ENCODE peak calls at places on chromosomes 16 and 17, in eight cellular contexts. N is cardiac muscle cell, I is transverse colon, B is neuronal stem cell, E is stomach, Q is tibial artery, C is fibroblast of lung, R is body of pancreas. O is an unnamed sample.

GRCh38 chr17:55285340-55286301 is 20.9 kb downstream of the HLF start:
- DNase-seq in E (peak), Q (peak), R (peak), N (peak), I (peak), B (no peak), C (peak), O (peak)

GRCh38 chr17:45958994-45959665 is 39.9 kb upstream of the STH start:
- DNase-seq in B (no peak), C (no peak), E (no peak), Q (no peak), I (no peak), R (no peak), N (no peak), O (no peak)

GRCh38 chr17:28402224-28402630 is 3.8 kb downstream of the SLC46A1 start:
- DNase-seq in I (no peak), R (no peak), C (no peak), N (no peak), E (no peak), B (no peak), Q (no peak), O (no peak)

GRCh38 chr16:46947900-46948547 is 25.4 kb downstream of the DNAJA2 start:
- DNase-seq in C (peak), B (peak), I (no peak), E (peak), N (peak), Q (no peak), R (no peak), O (peak)

GRCh38 chr16:89096768-89097527 is 3.3 kb downstream of the ACSF3 start:
- DNase-seq in B (no peak), Q (no peak), N (no peak), E (no peak), I (no peak), R (no peak), C (no peak), O (no peak)

GRCh38 chr16:14334366-14335105 is 263.4 kb downstream of the MRTFB start:
- DNase-seq in R (no peak), I (no peak), N (peak), B (no peak), C (no peak), Q (no peak), E (no peak), O (no peak)

GRCh38 chr16:50857881-50858280 is 116.0 kb downstream of the CYLD start:
- DNase-seq in R (no peak), N (no peak), I (no peak), C (no peak), B (no peak), Q (no peak), E (no peak), O (no peak)

GRCh38 chr16:66740010-66740409 is 11.4 kb downstream of the DYNC1LI2 start:
- DNase-seq in I (peak), B (peak), E (no peak), R (peak), Q (no peak), C (peak), N (peak), O (no peak)

GRCh38 chr17:66829386-66829864 is 5.5 kb upstream of the CACNG5 start:
- DNase-seq in I (peak), R (peak), E (peak), N (peak), Q (peak), C (peak), B (peak), O (peak)

GRCh38 chr17:38333635-38334295 is 10.0 kb downstream of the GPR179 start:
- DNase-seq in R (no peak), C (no peak), N (peak), Q (no peak), I (peak), E (peak), B (peak), O (no peak)

GRCh38 chr17:29624586-29624985 is 1.9 kb upstream of the CORO6 start:
- DNase-seq in R (no peak), B (no peak), Q (no peak), I (no peak), E (no peak), C (no peak), N (no peak), O (no peak)

DNA sequence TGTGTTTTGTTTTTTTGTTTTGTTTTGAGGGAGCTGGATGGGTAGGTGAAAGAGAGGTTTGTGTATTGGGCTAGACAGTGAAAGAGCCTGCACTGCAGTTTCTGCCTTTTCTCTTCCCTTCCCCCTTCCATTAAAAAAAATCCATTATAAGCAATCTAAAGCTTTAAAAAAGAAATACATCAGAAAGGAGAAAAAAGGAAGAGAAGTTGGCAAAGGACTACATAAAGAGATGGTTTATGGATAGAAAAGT is 10.7 kb upstream of the EEF2K start:
- DNase-seq in E (no peak), N (no peak), I (no peak), Q (no peak), R (no peak), B (no peak), C (no peak), O (no peak)
- H3K27ac ChIP-seq in E (peak), N (peak), I (peak), Q (peak), R (peak), B (no peak), C (no peak), O (peak)

DNA sequence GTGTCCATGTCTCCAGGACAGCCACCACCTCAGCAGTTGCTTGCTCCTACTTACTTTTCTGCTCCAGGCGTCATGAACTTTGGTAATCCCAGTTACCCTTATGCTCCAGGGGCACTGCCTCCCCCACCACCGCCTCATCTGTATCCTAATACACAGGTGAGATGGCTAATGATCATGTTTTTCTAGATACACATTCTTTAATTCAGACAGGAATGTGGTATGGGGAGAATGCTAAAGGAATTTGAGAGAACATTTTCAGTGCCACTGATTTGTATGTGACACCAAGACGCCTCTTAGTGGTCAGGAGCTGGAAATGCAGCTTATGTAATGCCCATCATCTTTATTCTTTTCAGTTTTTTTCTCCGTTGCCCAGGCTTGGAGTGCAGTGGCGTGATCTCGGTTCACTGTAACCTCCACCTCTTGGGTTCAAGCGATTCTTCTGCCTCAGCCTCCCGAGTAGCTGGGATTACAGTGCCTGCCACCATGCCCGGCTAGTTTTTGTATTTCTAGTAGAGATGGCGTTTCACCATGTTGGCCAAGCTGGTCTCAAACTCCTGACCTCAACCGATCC is 8.9 kb upstream of the RAPGEFL1 start:
- DNase-seq in C (peak), B (no peak), Q (no peak), E (peak), N (peak), R (peak), I (no peak), O (peak)
- H3K27ac ChIP-seq in C (no peak), B (peak), Q (peak), E (peak), N (peak), R (peak), I (peak), O (peak)

DNA sequence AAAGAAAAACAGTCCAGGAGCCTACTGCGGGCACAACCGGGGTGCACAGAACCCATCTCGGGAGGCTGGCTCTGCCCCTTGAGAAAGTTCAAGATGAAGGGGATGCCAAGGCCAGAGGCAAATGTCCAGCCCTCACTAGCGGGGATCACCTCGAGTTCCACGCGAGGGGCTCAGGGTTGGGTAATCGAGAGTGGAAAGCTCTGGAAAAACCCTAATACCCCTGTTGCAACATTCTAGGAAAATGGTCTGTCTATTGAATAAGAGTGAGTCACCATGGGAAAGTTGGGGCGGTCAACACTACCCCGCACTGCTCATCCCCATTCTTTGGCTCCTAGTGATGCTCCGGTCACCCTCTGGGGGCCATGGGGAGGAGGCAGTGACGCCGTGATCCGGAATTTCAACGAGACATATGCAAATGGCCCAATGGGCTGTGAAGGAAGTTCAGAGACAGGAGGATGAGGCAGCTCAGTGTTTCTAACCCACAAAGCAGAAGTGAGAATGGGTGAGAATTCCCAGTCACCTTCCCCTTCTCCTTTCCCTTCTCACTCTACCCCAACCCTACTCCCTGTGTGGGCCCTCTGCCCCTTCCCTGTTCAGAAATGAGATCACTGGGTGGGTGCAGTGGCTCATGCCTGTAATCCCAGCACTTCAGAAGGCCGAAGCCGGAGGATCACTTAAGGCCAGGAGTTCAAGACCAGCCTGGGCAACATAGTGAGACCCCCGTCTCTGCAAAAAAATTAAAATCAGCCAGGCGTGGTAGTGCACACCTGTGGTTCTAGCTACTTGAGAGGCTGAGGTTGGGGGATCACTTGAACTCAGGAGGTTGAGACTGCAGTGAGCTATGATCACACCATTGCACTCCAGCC is 22.4 kb downstream of the SOCS3 start:
- DNase-seq in N (peak), E (no peak), Q (no peak), C (peak), I (peak), B (no peak), R (no peak), O (no peak)
- H3K27ac ChIP-seq in N (no peak), E (peak), Q (no peak), C (peak), I (no peak), B (no peak), R (no peak), O (peak)

GRCh38 chr17:35022536-35023063 is 40.9 kb downstream of the RFFL start:
- DNase-seq in R (peak), Q (peak), E (peak), C (peak), B (no peak), I (peak), N (peak), O (peak)
- H3K27ac ChIP-seq in R (peak), Q (peak), E (peak), C (peak), B (no peak), I (peak), N (peak), O (peak)

GRCh38 chr17:37100231-37100630 is 151.5 kb downstream of the AATF start:
- DNase-seq in E (no peak), Q (no peak), N (peak), B (no peak), R (no peak), I (no peak), C (no peak), O (no peak)

GRCh38 chr17:37096071-37096470 is 147.3 kb downstream of the AATF start:
- DNase-seq in N (no peak), Q (no peak), C (no peak), E (no peak), R (no peak), I (no peak), B (no peak), O (no peak)

GRCh38 chr17:37098910-37099664 is 150.3 kb downstream of the AATF start:
- DNase-seq in E (no peak), B (no peak), I (no peak), Q (no peak), C (no peak), N (no peak), R (no peak), O (no peak)

GRCh38 chr17:37094391-37094790 is 145.6 kb downstream of the AATF start:
- DNase-seq in I (no peak), E (no peak), B (no peak), N (no peak), Q (no peak), R (no peak), C (no peak), O (no peak)

GRCh38 chr17:37097162-37097561 is 148.4 kb downstream of the AATF start:
- DNase-seq in C (no peak), Q (no peak), N (no peak), I (no peak), E (no peak), B (no peak), R (no peak), O (no peak)
- H3K27ac ChIP-seq in C (no peak), Q (no peak), N (peak), I (no peak), E (no peak), B (no peak), R (no peak), O (no peak)

O was measured in thyroid gland.